ENCODE peak calls at places on chromosomes 11 and 22, in six cellular contexts. One of them, this sample, is unnamed.
A peak's percentile ranks its signal among the peaks of the same experiment; 100 is the strongest.

GRCh38 chr11:798093-798713 is at the start of gene SLC25A22:
- DNase-seq in AG08395: peak; percentile 92
- DNase-seq in activated CD4-positive, alpha-beta T cell treated with anti-CD3 and anti-CD28 coated beads, Interleukin-2, amount 50 U/mL, for 1 hour: peak; percentile 80
- DNase-seq in GM13976: peak; percentile 94
- DNase-seq in A549: peak; percentile 79
- DNase-seq in Kasumi-1: peak; percentile 69
- DNase-seq in this sample: peak; percentile 93

GRCh38 chr11:75387742-75388294 is 11.5 kb upstream of the RPS3 start:
- DNase-seq in Kasumi-1: no peak
- DNase-seq in GM13976: no peak
- DNase-seq in A549: peak; percentile 52
- DNase-seq in AG08395: no peak
- DNase-seq in activated CD4-positive, alpha-beta T cell treated with anti-CD3 and anti-CD28 coated beads, Interleukin-2, amount 50 U/mL, for 1 hour: no peak
- DNase-seq in this sample: no peak

GRCh38 chr22:39223091-39223710 is 21.6 kb downstream of the PDGFB start:
- DNase-seq in activated CD4-positive, alpha-beta T cell treated with anti-CD3 and anti-CD28 coated beads, Interleukin-2, amount 50 U/mL, for 1 hour: no peak
- DNase-seq in AG08395: no peak
- DNase-seq in GM13976: no peak
- DNase-seq in A549: no peak
- DNase-seq in Kasumi-1: no peak
- DNase-seq in this sample: no peak

GRCh38 chr11:105000797-105001196 is 22.2 kb downstream of the CASP5 start:
- DNase-seq in Kasumi-1: peak; percentile 37
- DNase-seq in GM13976: peak; percentile 28
- DNase-seq in activated CD4-positive, alpha-beta T cell treated with anti-CD3 and anti-CD28 coated beads, Interleukin-2, amount 50 U/mL, for 1 hour: peak; percentile 42
- DNase-seq in A549: peak; percentile 1
- DNase-seq in AG08395: no peak
- DNase-seq in this sample: no peak

GRCh38 chr22:44380716-44381500 is 68.2 kb upstream of the SHISAL1 start:
- DNase-seq in A549: no peak
- DNase-seq in activated CD4-positive, alpha-beta T cell treated with anti-CD3 and anti-CD28 coated beads, Interleukin-2, amount 50 U/mL, for 1 hour: no peak
- DNase-seq in AG08395: peak; percentile 41
- DNase-seq in GM13976: no peak
- DNase-seq in Kasumi-1: no peak
- DNase-seq in this sample: no peak

GRCh38 chr11:32231909-32232493 is 141.1 kb downstream of the RCN1 start:
- DNase-seq in Kasumi-1: peak; percentile 74
- DNase-seq in AG08395: peak; percentile 47
- DNase-seq in GM13976: peak; percentile 51
- DNase-seq in activated CD4-positive, alpha-beta T cell treated with anti-CD3 and anti-CD28 coated beads, Interleukin-2, amount 50 U/mL, for 1 hour: no peak
- DNase-seq in A549: peak; percentile 53
- DNase-seq in this sample: no peak

GRCh38 chr11:204587-205109 is 2.6 kb downstream of the BET1L start:
- DNase-seq in activated CD4-positive, alpha-beta T cell treated with anti-CD3 and anti-CD28 coated beads, Interleukin-2, amount 50 U/mL, for 1 hour: no peak
- DNase-seq in GM13976: no peak
- DNase-seq in A549: no peak
- DNase-seq in AG08395: no peak
- DNase-seq in Kasumi-1: no peak
- DNase-seq in this sample: no peak

GRCh38 chr11:40295466-40295865 is 1164.0 kb downstream of the LRRC4C start:
- DNase-seq in A549: no peak
- DNase-seq in GM13976: no peak
- DNase-seq in AG08395: no peak
- DNase-seq in activated CD4-positive, alpha-beta T cell treated with anti-CD3 and anti-CD28 coated beads, Interleukin-2, amount 50 U/mL, for 1 hour: no peak
- DNase-seq in Kasumi-1: no peak
- DNase-seq in this sample: no peak

GRCh38 chr22:46547883-46548244 is 10.4 kb upstream of the CELSR1 start:
- DNase-seq in AG08395: peak; percentile 96
- DNase-seq in A549: no peak
- DNase-seq in Kasumi-1: peak; percentile 31
- DNase-seq in activated CD4-positive, alpha-beta T cell treated with anti-CD3 and anti-CD28 coated beads, Interleukin-2, amount 50 U/mL, for 1 hour: no peak
- DNase-seq in GM13976: no peak
- DNase-seq in this sample: peak; percentile 92

GRCh38 chr22:48318575-48319320 is 1508.9 kb downstream of the BRD1 start:
- DNase-seq in GM13976: no peak
- DNase-seq in Kasumi-1: no peak
- DNase-seq in activated CD4-positive, alpha-beta T cell treated with anti-CD3 and anti-CD28 coated beads, Interleukin-2, amount 50 U/mL, for 1 hour: no peak
- DNase-seq in AG08395: no peak
- DNase-seq in A549: no peak
- DNase-seq in this sample: no peak

GRCh38 chr11:1387961-1388762 is 1.6 kb upstream of the BRSK2 start:
- DNase-seq in A549: peak; percentile 50
- DNase-seq in Kasumi-1: no peak
- DNase-seq in GM13976: no peak
- DNase-seq in activated CD4-positive, alpha-beta T cell treated with anti-CD3 and anti-CD28 coated beads, Interleukin-2, amount 50 U/mL, for 1 hour: no peak
- DNase-seq in AG08395: no peak
- DNase-seq in this sample: no peak

GRCh38 chr11:73632996-73633395 is 13.4 kb upstream of the PLEKHB1 start:
- DNase-seq in GM13976: no peak
- DNase-seq in AG08395: no peak
- DNase-seq in Kasumi-1: no peak
- DNase-seq in activated CD4-positive, alpha-beta T cell treated with anti-CD3 and anti-CD28 coated beads, Interleukin-2, amount 50 U/mL, for 1 hour: no peak
- DNase-seq in A549: no peak
- DNase-seq in this sample: no peak

GRCh38 chr11:1194231-1194976 is 28.5 kb upstream of the MUC5B start:
- DNase-seq in AG08395: no peak
- DNase-seq in Kasumi-1: no peak
- DNase-seq in A549: no peak
- DNase-seq in GM13976: no peak
- DNase-seq in activated CD4-positive, alpha-beta T cell treated with anti-CD3 and anti-CD28 coated beads, Interleukin-2, amount 50 U/mL, for 1 hour: no peak
- DNase-seq in this sample: no peak

This sample was measured in foreskin fibroblast.